ENCODE peak calls at places on chromosomes 6 and 20, in ten cellular contexts. One of them, this sample, is unnamed.
A peak's percentile ranks its signal among the peaks of the same experiment; 100 is the strongest.

GRCh38 chr6:95203153-95203754 is 374.1 kb upstream of the MANEA start:
- DNase-seq in progenitor cell of endocrine pancreas: no peak
- DNase-seq in iPS DF 6.9: peak; percentile 25
- DNase-seq in endodermal cell: peak; percentile 66
- DNase-seq in fibroblast of lung: peak; percentile 19
- DNase-seq in midbrain: peak; percentile 16
- DNase-seq in activated CD4-positive, alpha-beta T cell treated with anti-CD3 and anti-CD28 coated beads, Interleukin-2, amount 10 ng/mL, durations not matched to agents 7 days and 5 days: peak; percentile 26
- DNase-seq in stimulated activated naive B cell treated with anti-CD40 and anti-IgM and Interleukin-4, amounts not matched to agents 10 μg/mL and 1 μg/mL and 100 μg/mL, for 72 hours: no peak
- DNase-seq in iPS-NIHi11: peak; percentile 48
- DNase-seq in cardiac muscle cell: peak; percentile 55
- DNase-seq in this sample: peak; percentile 3

GRCh38 chr6:293185-294174 is 1.2 kb downstream of the DUSP22 start:
- DNase-seq in progenitor cell of endocrine pancreas: no peak
- DNase-seq in iPS DF 6.9: no peak
- DNase-seq in endodermal cell: peak; percentile 69
- DNase-seq in fibroblast of lung: peak; percentile 44
- DNase-seq in midbrain: no peak
- DNase-seq in activated CD4-positive, alpha-beta T cell treated with anti-CD3 and anti-CD28 coated beads, Interleukin-2, amount 10 ng/mL, durations not matched to agents 7 days and 5 days: peak; percentile 39
- DNase-seq in stimulated activated naive B cell treated with anti-CD40 and anti-IgM and Interleukin-4, amounts not matched to agents 10 μg/mL and 1 μg/mL and 100 μg/mL, for 72 hours: no peak
- DNase-seq in iPS-NIHi11: no peak
- DNase-seq in cardiac muscle cell: no peak
- DNase-seq in this sample: no peak

GRCh38 chr20:41425180-41425884 is 58.7 kb upstream of the EMILIN3 start:
- DNase-seq in progenitor cell of endocrine pancreas: no peak
- DNase-seq in iPS DF 6.9: no peak
- DNase-seq in endodermal cell: no peak
- DNase-seq in fibroblast of lung: peak; percentile 83
- DNase-seq in midbrain: no peak
- DNase-seq in activated CD4-positive, alpha-beta T cell treated with anti-CD3 and anti-CD28 coated beads, Interleukin-2, amount 10 ng/mL, durations not matched to agents 7 days and 5 days: no peak
- DNase-seq in stimulated activated naive B cell treated with anti-CD40 and anti-IgM and Interleukin-4, amounts not matched to agents 10 μg/mL and 1 μg/mL and 100 μg/mL, for 72 hours: no peak
- DNase-seq in iPS-NIHi11: no peak
- DNase-seq in cardiac muscle cell: peak; percentile 54
- DNase-seq in this sample: no peak

GRCh38 chr6:118509009-118509617 is 39.0 kb upstream of the PLN start:
- DNase-seq in progenitor cell of endocrine pancreas: no peak
- DNase-seq in iPS DF 6.9: no peak
- DNase-seq in endodermal cell: peak; percentile 49
- DNase-seq in fibroblast of lung: peak; percentile 35
- DNase-seq in midbrain: peak; percentile 47
- DNase-seq in activated CD4-positive, alpha-beta T cell treated with anti-CD3 and anti-CD28 coated beads, Interleukin-2, amount 10 ng/mL, durations not matched to agents 7 days and 5 days: no peak
- DNase-seq in stimulated activated naive B cell treated with anti-CD40 and anti-IgM and Interleukin-4, amounts not matched to agents 10 μg/mL and 1 μg/mL and 100 μg/mL, for 72 hours: no peak
- DNase-seq in iPS-NIHi11: no peak
- DNase-seq in cardiac muscle cell: peak; percentile 57
- DNase-seq in this sample: peak; percentile 14

GRCh38 chr20:51801220-51801991 is 915 bp downstream of the SALL4 start:
- DNase-seq in progenitor cell of endocrine pancreas: peak; percentile 28
- DNase-seq in iPS DF 6.9: no peak
- DNase-seq in endodermal cell: peak; percentile 84
- DNase-seq in fibroblast of lung: no peak
- DNase-seq in midbrain: no peak
- DNase-seq in activated CD4-positive, alpha-beta T cell treated with anti-CD3 and anti-CD28 coated beads, Interleukin-2, amount 10 ng/mL, durations not matched to agents 7 days and 5 days: no peak
- DNase-seq in stimulated activated naive B cell treated with anti-CD40 and anti-IgM and Interleukin-4, amounts not matched to agents 10 μg/mL and 1 μg/mL and 100 μg/mL, for 72 hours: no peak
- DNase-seq in iPS-NIHi11: peak; percentile 49
- DNase-seq in cardiac muscle cell: peak; percentile 35
- DNase-seq in this sample: no peak

GRCh38 chr20:5195655-5196054 is 68.8 kb downstream of the CDS2 start:
- DNase-seq in progenitor cell of endocrine pancreas: no peak
- DNase-seq in iPS DF 6.9: no peak
- DNase-seq in endodermal cell: no peak
- DNase-seq in fibroblast of lung: peak; percentile 66
- DNase-seq in midbrain: no peak
- DNase-seq in activated CD4-positive, alpha-beta T cell treated with anti-CD3 and anti-CD28 coated beads, Interleukin-2, amount 10 ng/mL, durations not matched to agents 7 days and 5 days: no peak
- DNase-seq in stimulated activated naive B cell treated with anti-CD40 and anti-IgM and Interleukin-4, amounts not matched to agents 10 μg/mL and 1 μg/mL and 100 μg/mL, for 72 hours: no peak
- DNase-seq in iPS-NIHi11: no peak
- DNase-seq in cardiac muscle cell: no peak
- DNase-seq in this sample: peak; percentile 8

GRCh38 chr6:85394853-85395538 is 54.9 kb upstream of the NT5E start:
- DNase-seq in progenitor cell of endocrine pancreas: no peak
- DNase-seq in iPS DF 6.9: no peak
- DNase-seq in endodermal cell: no peak
- DNase-seq in fibroblast of lung: peak; percentile 44
- DNase-seq in midbrain: peak; percentile 24
- DNase-seq in activated CD4-positive, alpha-beta T cell treated with anti-CD3 and anti-CD28 coated beads, Interleukin-2, amount 10 ng/mL, durations not matched to agents 7 days and 5 days: no peak
- DNase-seq in stimulated activated naive B cell treated with anti-CD40 and anti-IgM and Interleukin-4, amounts not matched to agents 10 μg/mL and 1 μg/mL and 100 μg/mL, for 72 hours: no peak
- DNase-seq in iPS-NIHi11: no peak
- DNase-seq in cardiac muscle cell: peak; percentile 65
- DNase-seq in this sample: no peak

GRCh38 chr6:42210551-42210950 is 7.1 kb downstream of the MRPS10 start:
- DNase-seq in progenitor cell of endocrine pancreas: no peak
- DNase-seq in iPS DF 6.9: no peak
- DNase-seq in endodermal cell: no peak
- DNase-seq in fibroblast of lung: no peak
- DNase-seq in midbrain: no peak
- DNase-seq in activated CD4-positive, alpha-beta T cell treated with anti-CD3 and anti-CD28 coated beads, Interleukin-2, amount 10 ng/mL, durations not matched to agents 7 days and 5 days: no peak
- DNase-seq in stimulated activated naive B cell treated with anti-CD40 and anti-IgM and Interleukin-4, amounts not matched to agents 10 μg/mL and 1 μg/mL and 100 μg/mL, for 72 hours: no peak
- DNase-seq in iPS-NIHi11: no peak
- DNase-seq in cardiac muscle cell: no peak
- DNase-seq in this sample: no peak

GRCh38 chr6:69116658-69117057 is 481.6 kb downstream of the ADGRB3 start:
- DNase-seq in progenitor cell of endocrine pancreas: no peak
- DNase-seq in iPS DF 6.9: no peak
- DNase-seq in endodermal cell: no peak
- DNase-seq in fibroblast of lung: no peak
- DNase-seq in midbrain: no peak
- DNase-seq in activated CD4-positive, alpha-beta T cell treated with anti-CD3 and anti-CD28 coated beads, Interleukin-2, amount 10 ng/mL, durations not matched to agents 7 days and 5 days: no peak
- DNase-seq in stimulated activated naive B cell treated with anti-CD40 and anti-IgM and Interleukin-4, amounts not matched to agents 10 μg/mL and 1 μg/mL and 100 μg/mL, for 72 hours: no peak
- DNase-seq in iPS-NIHi11: no peak
- DNase-seq in cardiac muscle cell: no peak
- DNase-seq in this sample: no peak

GRCh38 chr6:34301408-34301807 is 52.6 kb upstream of the SMIM29 start:
- DNase-seq in progenitor cell of endocrine pancreas: no peak
- DNase-seq in iPS DF 6.9: no peak
- DNase-seq in endodermal cell: no peak
- DNase-seq in fibroblast of lung: peak; percentile 85
- DNase-seq in midbrain: no peak
- DNase-seq in activated CD4-positive, alpha-beta T cell treated with anti-CD3 and anti-CD28 coated beads, Interleukin-2, amount 10 ng/mL, durations not matched to agents 7 days and 5 days: no peak
- DNase-seq in stimulated activated naive B cell treated with anti-CD40 and anti-IgM and Interleukin-4, amounts not matched to agents 10 μg/mL and 1 μg/mL and 100 μg/mL, for 72 hours: no peak
- DNase-seq in iPS-NIHi11: no peak
- DNase-seq in cardiac muscle cell: peak; percentile 96
- DNase-seq in this sample: peak; percentile 97

GRCh38 chr6:20186981-20187380 is 25.3 kb downstream of the MBOAT1 start:
- DNase-seq in progenitor cell of endocrine pancreas: no peak
- DNase-seq in iPS DF 6.9: no peak
- DNase-seq in endodermal cell: no peak
- DNase-seq in fibroblast of lung: peak; percentile 64
- DNase-seq in midbrain: no peak
- DNase-seq in activated CD4-positive, alpha-beta T cell treated with anti-CD3 and anti-CD28 coated beads, Interleukin-2, amount 10 ng/mL, durations not matched to agents 7 days and 5 days: no peak
- DNase-seq in stimulated activated naive B cell treated with anti-CD40 and anti-IgM and Interleukin-4, amounts not matched to agents 10 μg/mL and 1 μg/mL and 100 μg/mL, for 72 hours: no peak
- DNase-seq in iPS-NIHi11: no peak
- DNase-seq in cardiac muscle cell: no peak
- DNase-seq in this sample: no peak

GRCh38 chr6:30720738-30721197 is 616 bp downstream of the TUBB start:
- DNase-seq in progenitor cell of endocrine pancreas: peak; percentile 42
- DNase-seq in iPS DF 6.9: no peak
- DNase-seq in endodermal cell: peak; percentile 80
- DNase-seq in fibroblast of lung: no peak
- DNase-seq in midbrain: peak; percentile 56
- DNase-seq in activated CD4-positive, alpha-beta T cell treated with anti-CD3 and anti-CD28 coated beads, Interleukin-2, amount 10 ng/mL, durations not matched to agents 7 days and 5 days: peak; percentile 68
- DNase-seq in stimulated activated naive B cell treated with anti-CD40 and anti-IgM and Interleukin-4, amounts not matched to agents 10 μg/mL and 1 μg/mL and 100 μg/mL, for 72 hours: peak; percentile 61
- DNase-seq in iPS-NIHi11: peak; percentile 20
- DNase-seq in cardiac muscle cell: peak; percentile 62
- DNase-seq in this sample: no peak

GRCh38 chr20:34065260-34065659 is 46.8 kb downstream of the EIF2S2 start:
- DNase-seq in progenitor cell of endocrine pancreas: no peak
- DNase-seq in iPS DF 6.9: no peak
- DNase-seq in endodermal cell: no peak
- DNase-seq in fibroblast of lung: peak; percentile 87
- DNase-seq in midbrain: no peak
- DNase-seq in activated CD4-positive, alpha-beta T cell treated with anti-CD3 and anti-CD28 coated beads, Interleukin-2, amount 10 ng/mL, durations not matched to agents 7 days and 5 days: no peak
- DNase-seq in stimulated activated naive B cell treated with anti-CD40 and anti-IgM and Interleukin-4, amounts not matched to agents 10 μg/mL and 1 μg/mL and 100 μg/mL, for 72 hours: no peak
- DNase-seq in iPS-NIHi11: no peak
- DNase-seq in cardiac muscle cell: peak; percentile 60
- DNase-seq in this sample: no peak

GRCh38 chr20:55961351-55962320 is 43.7 kb downstream of the CBLN4 start:
- DNase-seq in progenitor cell of endocrine pancreas: no peak
- DNase-seq in iPS DF 6.9: no peak
- DNase-seq in endodermal cell: no peak
- DNase-seq in fibroblast of lung: no peak
- DNase-seq in midbrain: no peak
- DNase-seq in activated CD4-positive, alpha-beta T cell treated with anti-CD3 and anti-CD28 coated beads, Interleukin-2, amount 10 ng/mL, durations not matched to agents 7 days and 5 days: no peak
- DNase-seq in stimulated activated naive B cell treated with anti-CD40 and anti-IgM and Interleukin-4, amounts not matched to agents 10 μg/mL and 1 μg/mL and 100 μg/mL, for 72 hours: no peak
- DNase-seq in iPS-NIHi11: no peak
- DNase-seq in cardiac muscle cell: no peak
- DNase-seq in this sample: no peak

GRCh38 chr6:34601706-34602105 is 45.6 kb upstream of the SPDEF start:
- DNase-seq in progenitor cell of endocrine pancreas: no peak
- DNase-seq in iPS DF 6.9: no peak
- DNase-seq in endodermal cell: peak; percentile 53
- DNase-seq in fibroblast of lung: no peak
- DNase-seq in midbrain: no peak
- DNase-seq in activated CD4-positive, alpha-beta T cell treated with anti-CD3 and anti-CD28 coated beads, Interleukin-2, amount 10 ng/mL, durations not matched to agents 7 days and 5 days: no peak
- DNase-seq in stimulated activated naive B cell treated with anti-CD40 and anti-IgM and Interleukin-4, amounts not matched to agents 10 μg/mL and 1 μg/mL and 100 μg/mL, for 72 hours: no peak
- DNase-seq in iPS-NIHi11: no peak
- DNase-seq in cardiac muscle cell: no peak
- DNase-seq in this sample: no peak

GRCh38 chr6:132948889-132949288 is 134.5 kb downstream of the RPS12 start:
- DNase-seq in progenitor cell of endocrine pancreas: no peak
- DNase-seq in iPS DF 6.9: no peak
- DNase-seq in endodermal cell: peak; percentile 66
- DNase-seq in fibroblast of lung: no peak
- DNase-seq in midbrain: no peak
- DNase-seq in activated CD4-positive, alpha-beta T cell treated with anti-CD3 and anti-CD28 coated beads, Interleukin-2, amount 10 ng/mL, durations not matched to agents 7 days and 5 days: no peak
- DNase-seq in stimulated activated naive B cell treated with anti-CD40 and anti-IgM and Interleukin-4, amounts not matched to agents 10 μg/mL and 1 μg/mL and 100 μg/mL, for 72 hours: no peak
- DNase-seq in iPS-NIHi11: no peak
- DNase-seq in cardiac muscle cell: no peak
- DNase-seq in this sample: no peak

GRCh38 chr20:921020-921419 is 4.9 kb upstream of the ANGPT4 start:
- DNase-seq in progenitor cell of endocrine pancreas: no peak
- DNase-seq in iPS DF 6.9: no peak
- DNase-seq in endodermal cell: no peak
- DNase-seq in fibroblast of lung: no peak
- DNase-seq in midbrain: no peak
- DNase-seq in activated CD4-positive, alpha-beta T cell treated with anti-CD3 and anti-CD28 coated beads, Interleukin-2, amount 10 ng/mL, durations not matched to agents 7 days and 5 days: no peak
- DNase-seq in stimulated activated naive B cell treated with anti-CD40 and anti-IgM and Interleukin-4, amounts not matched to agents 10 μg/mL and 1 μg/mL and 100 μg/mL, for 72 hours: no peak
- DNase-seq in iPS-NIHi11: no peak
- DNase-seq in cardiac muscle cell: no peak
- DNase-seq in this sample: no peak

GRCh38 chr20:34062651-34063482 is 49.2 kb downstream of the EIF2S2 start:
- DNase-seq in progenitor cell of endocrine pancreas: no peak
- DNase-seq in iPS DF 6.9: no peak
- DNase-seq in endodermal cell: no peak
- DNase-seq in fibroblast of lung: peak; percentile 48
- DNase-seq in midbrain: no peak
- DNase-seq in activated CD4-positive, alpha-beta T cell treated with anti-CD3 and anti-CD28 coated beads, Interleukin-2, amount 10 ng/mL, durations not matched to agents 7 days and 5 days: no peak
- DNase-seq in stimulated activated naive B cell treated with anti-CD40 and anti-IgM and Interleukin-4, amounts not matched to agents 10 μg/mL and 1 μg/mL and 100 μg/mL, for 72 hours: no peak
- DNase-seq in iPS-NIHi11: no peak
- DNase-seq in cardiac muscle cell: no peak
- DNase-seq in this sample: no peak

GRCh38 chr6:112956696-112957525 is 609.8 kb downstream of the RFPL4B start:
- DNase-seq in progenitor cell of endocrine pancreas: no peak
- DNase-seq in iPS DF 6.9: no peak
- DNase-seq in endodermal cell: no peak
- DNase-seq in fibroblast of lung: peak; percentile 98
- DNase-seq in midbrain: no peak
- DNase-seq in activated CD4-positive, alpha-beta T cell treated with anti-CD3 and anti-CD28 coated beads, Interleukin-2, amount 10 ng/mL, durations not matched to agents 7 days and 5 days: no peak
- DNase-seq in stimulated activated naive B cell treated with anti-CD40 and anti-IgM and Interleukin-4, amounts not matched to agents 10 μg/mL and 1 μg/mL and 100 μg/mL, for 72 hours: no peak
- DNase-seq in iPS-NIHi11: no peak
- DNase-seq in cardiac muscle cell: peak; percentile 99
- DNase-seq in this sample: peak; percentile 88

GRCh38 chr6:30135147-30135546 is 793 bp upstream of the TRIM40 start:
- DNase-seq in progenitor cell of endocrine pancreas: no peak
- DNase-seq in iPS DF 6.9: no peak
- DNase-seq in endodermal cell: no peak
- DNase-seq in fibroblast of lung: no peak
- DNase-seq in midbrain: no peak
- DNase-seq in activated CD4-positive, alpha-beta T cell treated with anti-CD3 and anti-CD28 coated beads, Interleukin-2, amount 10 ng/mL, durations not matched to agents 7 days and 5 days: no peak
- DNase-seq in stimulated activated naive B cell treated with anti-CD40 and anti-IgM and Interleukin-4, amounts not matched to agents 10 μg/mL and 1 μg/mL and 100 μg/mL, for 72 hours: no peak
- DNase-seq in iPS-NIHi11: no peak
- DNase-seq in cardiac muscle cell: no peak
- DNase-seq in this sample: no peak

GRCh38 chr6:20604159-20604558 is 69.9 kb downstream of the CDKAL1 start:
- DNase-seq in progenitor cell of endocrine pancreas: no peak
- DNase-seq in iPS DF 6.9: no peak
- DNase-seq in endodermal cell: no peak
- DNase-seq in fibroblast of lung: no peak
- DNase-seq in midbrain: no peak
- DNase-seq in activated CD4-positive, alpha-beta T cell treated with anti-CD3 and anti-CD28 coated beads, Interleukin-2, amount 10 ng/mL, durations not matched to agents 7 days and 5 days: no peak
- DNase-seq in stimulated activated naive B cell treated with anti-CD40 and anti-IgM and Interleukin-4, amounts not matched to agents 10 μg/mL and 1 μg/mL and 100 μg/mL, for 72 hours: no peak
- DNase-seq in iPS-NIHi11: no peak
- DNase-seq in cardiac muscle cell: no peak
- DNase-seq in this sample: no peak

GRCh38 chr6:166998256-166999144 is 697 bp upstream of the CEP43 start:
- DNase-seq in progenitor cell of endocrine pancreas: peak; percentile 16
- DNase-seq in iPS DF 6.9: no peak
- DNase-seq in endodermal cell: peak; percentile 78
- DNase-seq in fibroblast of lung: no peak
- DNase-seq in midbrain: no peak
- DNase-seq in activated CD4-positive, alpha-beta T cell treated with anti-CD3 and anti-CD28 coated beads, Interleukin-2, amount 10 ng/mL, durations not matched to agents 7 days and 5 days: peak; percentile 15
- DNase-seq in stimulated activated naive B cell treated with anti-CD40 and anti-IgM and Interleukin-4, amounts not matched to agents 10 μg/mL and 1 μg/mL and 100 μg/mL, for 72 hours: peak; percentile 14
- DNase-seq in iPS-NIHi11: peak; percentile 22
- DNase-seq in cardiac muscle cell: no peak
- DNase-seq in this sample: no peak

GRCh38 chr20:23031346-23031745 is 3.8 kb upstream of the SSTR4 start:
- DNase-seq in progenitor cell of endocrine pancreas: no peak
- DNase-seq in iPS DF 6.9: no peak
- DNase-seq in endodermal cell: no peak
- DNase-seq in fibroblast of lung: no peak
- DNase-seq in midbrain: no peak
- DNase-seq in activated CD4-positive, alpha-beta T cell treated with anti-CD3 and anti-CD28 coated beads, Interleukin-2, amount 10 ng/mL, durations not matched to agents 7 days and 5 days: no peak
- DNase-seq in stimulated activated naive B cell treated with anti-CD40 and anti-IgM and Interleukin-4, amounts not matched to agents 10 μg/mL and 1 μg/mL and 100 μg/mL, for 72 hours: no peak
- DNase-seq in iPS-NIHi11: no peak
- DNase-seq in cardiac muscle cell: no peak
- DNase-seq in this sample: no peak

GRCh38 chr6:390914-391558 is 516 bp upstream of the IRF4 start:
- DNase-seq in progenitor cell of endocrine pancreas: no peak
- DNase-seq in iPS DF 6.9: no peak
- DNase-seq in endodermal cell: peak; percentile 81
- DNase-seq in fibroblast of lung: peak; percentile 6
- DNase-seq in midbrain: no peak
- DNase-seq in activated CD4-positive, alpha-beta T cell treated with anti-CD3 and anti-CD28 coated beads, Interleukin-2, amount 10 ng/mL, durations not matched to agents 7 days and 5 days: peak; percentile 59
- DNase-seq in stimulated activated naive B cell treated with anti-CD40 and anti-IgM and Interleukin-4, amounts not matched to agents 10 μg/mL and 1 μg/mL and 100 μg/mL, for 72 hours: peak; percentile 71
- DNase-seq in iPS-NIHi11: peak; percentile 47
- DNase-seq in cardiac muscle cell: no peak
- DNase-seq in this sample: no peak

GRCh38 chr6:129280719-129281118 is 397.8 kb downstream of the LAMA2 start:
- DNase-seq in progenitor cell of endocrine pancreas: no peak
- DNase-seq in iPS DF 6.9: no peak
- DNase-seq in endodermal cell: no peak
- DNase-seq in fibroblast of lung: no peak
- DNase-seq in midbrain: no peak
- DNase-seq in activated CD4-positive, alpha-beta T cell treated with anti-CD3 and anti-CD28 coated beads, Interleukin-2, amount 10 ng/mL, durations not matched to agents 7 days and 5 days: peak; percentile 43
- DNase-seq in stimulated activated naive B cell treated with anti-CD40 and anti-IgM and Interleukin-4, amounts not matched to agents 10 μg/mL and 1 μg/mL and 100 μg/mL, for 72 hours: no peak
- DNase-seq in iPS-NIHi11: no peak
- DNase-seq in cardiac muscle cell: no peak
- DNase-seq in this sample: no peak

This sample was measured in stromal cell of bone marrow.